ENCODE peak calls at places on chromosomes 2 and 18, in six cellular contexts. Z is GM12892, E is HCT116, V is K562, Y is GM12891, U is Panc1. C is an unnamed sample.

GRCh38 chr2:239110595-239111048 is 262.7 kb downstream of the TWIST2 start:
- DNase-seq in Z (no peak), E (no peak), V (no peak), Y (no peak), U (no peak), C (no peak)

GRCh38 chr2:200616193-200616592 is 30.4 kb downstream of the AOX1 start:
- DNase-seq in Z (no peak), E (no peak), V (no peak), Y (no peak), U (no peak), C (no peak)

GRCh38 chr2:39780825-39781600 is 2.0 kb upstream of the THUMPD2 start:
- DNase-seq in Z (no peak), E (no peak), V (peak), Y (no peak), U (no peak), C (no peak)

GRCh38 chr2:53813151-53813550 is 26.3 kb downstream of the ERLEC1 start:
- DNase-seq in Z (no peak), E (no peak), V (no peak), Y (no peak), U (no peak), C (no peak)

GRCh38 chr2:106020032-106020431 is 174.1 kb downstream of the UXS1 start:
- DNase-seq in Z (no peak), E (no peak), V (no peak), Y (no peak), U (no peak), C (no peak)

GRCh38 chr2:209973328-209973727 is 29.1 kb upstream of the RPE start:
- DNase-seq in Z (no peak), E (no peak), V (no peak), Y (no peak), U (no peak), C (no peak)

GRCh38 chr2:6957910-6958615 is 40.9 kb downstream of the RNF144A start:
- DNase-seq in Z (no peak), E (no peak), V (no peak), Y (no peak), U (no peak), C (no peak)

GRCh38 chr2:15673919-15674636 is 82.4 kb downstream of the DDX1 start:
- DNase-seq in Z (no peak), E (peak), V (no peak), Y (no peak), U (no peak), C (no peak)

GRCh38 chr2:59761966-59762365 is 791.5 kb downstream of the BCL11A start:
- DNase-seq in Z (no peak), E (no peak), V (no peak), Y (no peak), U (no peak), C (no peak)

GRCh38 chr2:75140288-75140687 is 59.0 kb downstream of the TACR1 start:
- DNase-seq in Z (no peak), E (no peak), V (no peak), Y (no peak), U (no peak), C (no peak)

GRCh38 chr18:7926526-7926925 is 359.4 kb downstream of the PTPRM start:
- DNase-seq in Z (no peak), E (peak), V (peak), Y (no peak), U (no peak), C (no peak)

GRCh38 chr2:102235491-102235890 is 48.7 kb downstream of the IL1RL2 start:
- DNase-seq in Z (no peak), E (no peak), V (peak), Y (no peak), U (no peak), C (no peak)

GRCh38 chr2:88199912-88200682 is 30.0 kb downstream of the THNSL2 start:
- DNase-seq in Z (no peak), E (no peak), V (peak), Y (no peak), U (no peak), C (no peak)

GRCh38 chr2:172234716-172235661 is 132.3 kb upstream of the DLX2 start:
- DNase-seq in Z (no peak), E (no peak), V (peak), Y (no peak), U (no peak), C (no peak)

GRCh38 chr2:12549641-12550040 is 167.1 kb upstream of the TRIB2 start:
- DNase-seq in Z (no peak), E (no peak), V (no peak), Y (no peak), U (no peak), C (no peak)

GRCh38 chr18:10270160-10270571 is 184.3 kb upstream of the APCDD1 start:
- DNase-seq in Z (no peak), E (no peak), V (no peak), Y (no peak), U (no peak), C (no peak)

GRCh38 chr2:119490653-119491195 is 33.6 kb downstream of the SCTR start:
- DNase-seq in Z (no peak), E (no peak), V (no peak), Y (no peak), U (no peak), C (no peak)

GRCh38 chr18:41745166-41746049 is 209.6 kb upstream of the PIK3C3 start:
- DNase-seq in Z (no peak), E (no peak), V (peak), Y (no peak), U (peak), C (no peak)

GRCh38 chr2:75608684-75609333 is 37.8 kb upstream of the MRPL19 start:
- DNase-seq in Z (peak), E (peak), V (peak), Y (peak), U (peak), C (no peak)

GRCh38 chr2:3651686-3652516 is 6.1 kb upstream of the ALLC start:
- DNase-seq in Z (peak), E (no peak), V (no peak), Y (peak), U (no peak), C (peak)

GRCh38 chr2:176852667-176853066 is 359.9 kb upstream of the HNRNPA3 start:
- DNase-seq in Z (no peak), E (no peak), V (no peak), Y (no peak), U (no peak), C (no peak)

GRCh38 chr2:122236152-122236892 is 480.9 kb downstream of the TSN start:
- DNase-seq in Z (no peak), E (no peak), V (no peak), Y (no peak), U (peak), C (no peak)

DNA sequence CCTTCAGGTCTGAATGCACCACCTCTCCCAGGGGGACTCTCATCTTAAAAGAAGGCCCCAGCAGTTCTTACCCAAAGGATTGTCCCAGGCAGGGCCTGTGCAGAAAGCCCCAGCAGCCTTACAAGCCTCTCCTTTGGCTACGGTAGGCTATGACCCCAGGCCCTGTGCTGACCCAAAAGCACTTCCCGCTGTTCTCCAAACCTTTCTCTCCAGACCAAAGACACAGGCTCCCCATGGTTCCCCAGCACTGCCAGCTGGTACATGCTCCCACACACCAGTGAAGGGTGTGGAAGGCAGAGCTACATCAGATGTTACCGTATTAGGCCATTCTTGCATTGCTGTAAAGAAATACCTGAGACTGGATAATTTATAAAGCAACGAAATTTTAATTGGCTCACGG is 35.4 kb downstream of the LBH start:
- DNase-seq in Z (no peak), E (no peak), V (no peak), Y (no peak), U (no peak), C (no peak)
- TF ChIP-seq POLR2AphosphoS5 in Z (no peak), E (no peak), V (no peak), Y (no peak), U (no peak), C (no peak)

GRCh38 chr2:38377501-38378258 is 607 bp upstream of the ATL2 start:
- DNase-seq in Z (no peak), E (no peak), V (peak), Y (no peak), U (peak), C (no peak)

GRCh38 chr2:38376683-38377500 is at the start of gene ATL2:
- DNase-seq in Z (peak), E (peak), V (peak), Y (peak), U (peak), C (peak)

GRCh38 chr2:38376346-38376682 is 759 bp downstream of the ATL2 start:
- DNase-seq in Z (peak), E (peak), V (peak), Y (no peak), U (peak), C (peak)

GRCh38 chr2:38375711-38376345 is 1.2 kb downstream of the ATL2 start:
- DNase-seq in Z (no peak), E (no peak), V (no peak), Y (no peak), U (no peak), C (no peak)

DNA sequence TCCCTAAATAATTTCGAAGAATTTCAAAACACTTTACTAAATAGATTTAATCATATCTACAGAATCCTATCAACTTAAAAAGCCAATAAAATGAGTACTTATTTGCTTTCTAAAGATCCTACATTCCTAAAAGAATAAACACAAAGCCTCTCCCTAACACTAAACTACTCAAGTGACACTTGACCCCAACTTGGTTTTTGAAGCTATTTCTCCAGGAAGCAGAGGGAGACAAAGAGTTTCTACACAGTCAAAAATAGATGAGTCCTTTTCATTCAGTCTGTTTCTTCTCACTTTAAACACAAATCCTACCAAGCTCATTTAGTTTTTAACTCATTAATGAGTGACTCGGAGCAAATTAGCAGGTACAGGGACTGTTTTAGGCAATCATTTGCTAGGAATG is 2.1 kb downstream of the ATL2 start:
- DNase-seq in Z (no peak), E (no peak), V (peak), Y (no peak), U (no peak), C (no peak)
- TF ChIP-seq POLR2AphosphoS5 in Z (no peak), E (no peak), V (no peak), Y (no peak), U (no peak), C (no peak)

DNA sequence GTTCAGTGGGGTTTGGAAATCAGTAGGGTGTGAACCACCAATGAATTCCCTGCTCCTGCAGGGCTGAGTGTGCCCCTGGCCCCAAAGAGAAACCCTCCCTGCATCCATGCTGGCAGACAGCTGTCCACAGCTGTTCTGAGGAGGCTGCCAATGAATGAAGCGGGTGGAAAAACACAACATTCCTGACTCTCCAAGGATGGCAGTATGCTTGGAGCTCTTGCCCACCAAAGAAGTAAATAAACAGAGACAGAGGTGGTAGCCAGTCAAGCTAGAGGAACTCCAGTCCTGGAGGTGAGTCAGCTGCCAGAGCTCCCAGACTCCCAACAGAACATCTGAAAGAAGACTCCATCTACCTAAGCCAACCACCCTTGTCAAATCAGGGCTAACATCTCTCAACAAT is 6.2 kb downstream of the ZBTB7C start:
- DNase-seq in Z (no peak), E (no peak), V (no peak), Y (no peak), U (no peak), C (no peak)
- TF ChIP-seq POLR2AphosphoS5 in Z (no peak), E (no peak), V (no peak), Y (no peak), U (no peak), C (no peak)

GRCh38 chr2:112834379-112835014 is 2.1 kb downstream of the IL1B start:
- DNase-seq in Z (no peak), E (no peak), V (no peak), Y (no peak), U (no peak), C (no peak)

GRCh38 chr2:112836695-112837117 is at the start of gene IL1B:
- DNase-seq in Z (no peak), E (no peak), V (no peak), Y (no peak), U (no peak), C (no peak)

GRCh38 chr2:112833532-112833931 is 3.0 kb downstream of the IL1B start:
- DNase-seq in Z (no peak), E (no peak), V (no peak), Y (no peak), U (no peak), C (no peak)

GRCh38 chr2:112839407-112840067 is 3.0 kb upstream of the IL1B start:
- DNase-seq in Z (no peak), E (no peak), V (no peak), Y (no peak), U (no peak), C (no peak)

DNA sequence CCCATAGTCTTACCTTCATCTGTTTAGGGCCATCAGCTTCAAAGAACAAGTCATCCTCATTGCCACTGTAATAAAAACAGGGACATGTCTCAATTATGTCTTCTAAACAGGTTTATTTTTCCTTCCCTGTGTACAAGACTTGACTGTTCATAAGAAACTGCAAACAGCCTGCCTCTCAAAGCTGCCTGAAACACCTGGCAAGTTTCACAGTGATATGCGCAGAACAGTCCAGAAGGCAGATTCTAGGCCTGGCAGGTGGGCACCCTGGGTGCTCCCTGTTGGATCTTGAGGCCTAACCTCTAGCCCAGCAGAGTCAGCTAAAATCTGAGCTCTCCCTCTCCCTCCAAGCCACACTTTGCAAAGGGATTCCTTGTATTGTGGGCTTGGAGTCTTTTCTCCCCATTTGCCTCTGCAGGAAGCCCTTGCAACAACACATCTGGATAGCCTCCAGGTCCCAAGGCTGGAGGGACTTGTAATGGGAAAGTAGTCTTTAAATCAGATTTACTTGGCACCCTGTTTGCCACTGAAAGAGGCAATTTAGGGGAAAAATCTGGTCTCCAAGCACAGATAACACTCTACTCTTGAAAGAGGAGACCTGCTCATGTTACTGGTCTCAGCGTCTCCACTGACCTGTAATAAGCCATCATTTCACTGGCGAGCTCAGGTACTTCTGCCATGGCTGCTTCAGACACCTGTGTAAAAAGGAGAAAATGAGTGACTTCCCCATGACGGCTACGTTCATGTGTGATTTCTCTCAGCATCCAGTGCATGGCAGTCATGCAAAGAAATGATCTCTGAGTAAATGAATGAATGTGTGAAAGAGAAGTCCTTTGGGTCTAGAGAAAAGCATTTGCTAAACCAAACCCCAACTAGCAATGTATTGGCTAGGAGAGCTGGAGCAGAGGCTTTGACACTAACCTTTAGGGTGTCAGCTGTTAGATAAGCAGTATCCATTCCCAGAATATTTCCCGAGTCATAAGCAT is 735 bp downstream of the IL1B start:
- DNase-seq in Z (no peak), E (no peak), V (no peak), Y (no peak), U (no peak), C (no peak)
- TF ChIP-seq POLR2AphosphoS5 in Z (no peak), E (no peak), V (no peak), Y (no peak), U (no peak), C (no peak)

GRCh38 chr2:207149253-207150213 is 16.2 kb downstream of the KLF7 start:
- DNase-seq in Z (no peak), E (no peak), V (peak), Y (no peak), U (no peak), C (no peak)
- TF ChIP-seq POLR2AphosphoS5 in Z (no peak), E (no peak), V (no peak), Y (no peak), U (no peak), C (no peak)

C was measured in GM12878.